ENCODE peak calls at places on chromosomes 13 and 19, in ten cellular contexts. U is CD8-positive, alpha-beta T cell; Y is fibroblast of the aortic adventitia; E is breast epithelium; X is SK-N-SH; C is upper lobe of right lung; N is bronchial epithelial cell; R is AG04449; Z is glutamatergic neuron; G is fibroblast of lung. A is an unnamed sample.

GRCh38 chr19:16016226-16017137 is 59.8 kb upstream of the TPM4 start:
- DNase-seq in X (peak), C (peak), U (no peak), N (no peak), Z (no peak), E (no peak), Y (no peak), G (no peak), R (no peak), A (no peak)

GRCh38 chr13:98778749-98779148 is 26.3 kb upstream of the SLC15A1 start:
- DNase-seq in N (no peak), Z (no peak), Y (no peak), G (no peak), X (no peak), R (no peak), C (no peak), U (no peak), E (no peak), A (no peak)

GRCh38 chr13:90238433-90238832 is 1109.1 kb upstream of the MIR17HG start:
- DNase-seq in N (peak), Y (peak), Z (no peak), C (no peak), U (no peak), R (no peak), G (peak), X (no peak), E (no peak), A (no peak)

GRCh38 chr13:20186771-20187170 is 6.0 kb downstream of the GJB2 start:
- DNase-seq in N (no peak), Z (no peak), G (no peak), C (no peak), U (no peak), Y (no peak), R (no peak), X (no peak), E (no peak), A (no peak)

GRCh38 chr19:51226068-51226467 is 1.2 kb downstream of the CD33 start:
- DNase-seq in Y (no peak), C (no peak), U (no peak), X (no peak), E (no peak), Z (no peak), R (no peak), G (no peak), N (no peak), A (no peak)

GRCh38 chr13:105908581-105908980 is 626.9 kb downstream of the EFNB2 start:
- DNase-seq in X (no peak), E (no peak), N (no peak), G (no peak), R (no peak), C (no peak), Z (no peak), Y (no peak), U (no peak), A (no peak)

GRCh38 chr19:6587093-6587820 is 3.7 kb downstream of the CD70 start:
- DNase-seq in Z (peak), Y (peak), C (no peak), U (no peak), G (peak), R (no peak), E (no peak), X (no peak), N (no peak), A (no peak)

GRCh38 chr19:13094285-13094595 is 8.4 kb downstream of the LYL1 start:
- DNase-seq in C (no peak), G (no peak), R (no peak), Z (no peak), E (no peak), X (peak), Y (no peak), U (no peak), N (no peak), A (no peak)

GRCh38 chr19:53132231-53132991 is at the start of gene ZNF415:
- DNase-seq in N (peak), Z (peak), R (no peak), Y (peak), U (peak), G (peak), C (peak), X (peak), E (peak), A (peak)

GRCh38 chr13:34349091-34349722 is 531.3 kb downstream of the RFC3 start:
- DNase-seq in N (peak), Y (peak), R (peak), E (peak), Z (no peak), C (no peak), G (peak), X (no peak), U (no peak), A (peak)

GRCh38 chr13:24032674-24033073 is 127.8 kb upstream of the SPATA13 start:
- DNase-seq in E (no peak), Y (peak), X (no peak), R (no peak), C (no peak), U (no peak), N (no peak), Z (no peak), G (no peak), A (no peak)

GRCh38 chr13:30618186-30618937 is 642 bp downstream of the USPL1 start:
- DNase-seq in Z (peak), R (no peak), X (no peak), U (peak), N (peak), G (no peak), E (no peak), C (no peak), Y (no peak), A (no peak)

GRCh38 chr19:33278403-33279269 is 23.7 kb downstream of the CEBPA start:
- DNase-seq in C (no peak), X (no peak), R (no peak), U (no peak), Y (no peak), N (no peak), G (no peak), Z (no peak), E (no peak), A (no peak)

GRCh38 chr19:5205388-5205787 is 135.2 kb downstream of the PTPRS start:
- DNase-seq in R (no peak), Z (no peak), Y (no peak), E (no peak), U (no peak), G (no peak), N (no peak), X (no peak), C (no peak), A (no peak)

GRCh38 chr13:75492389-75492788 is 10.4 kb upstream of the TBC1D4 start:
- DNase-seq in U (no peak), Z (no peak), E (no peak), R (peak), C (no peak), N (no peak), X (no peak), Y (peak), G (peak), A (no peak)

GRCh38 chr13:101139076-101139475 is 277.2 kb downstream of the NALCN start:
- DNase-seq in X (no peak), E (no peak), U (no peak), N (no peak), G (no peak), Z (no peak), R (no peak), C (no peak), Y (no peak), A (no peak)

GRCh38 chr19:54045771-54046170 is 17.9 kb downstream of the VSTM1 start:
- DNase-seq in Z (no peak), N (no peak), C (no peak), X (no peak), Y (no peak), R (no peak), U (no peak), G (no peak), E (no peak), A (no peak)

GRCh38 chr13:74575729-74576125 is 441.5 kb upstream of the KLF12 start:
- DNase-seq in N (no peak), C (peak), Z (peak), G (peak), X (peak), R (no peak), Y (peak), E (no peak), U (peak), A (no peak)

GRCh38 chr19:5804516-5805464 is at the start of gene NRTN:
- DNase-seq in R (no peak), Y (no peak), E (no peak), X (peak), Z (peak), C (peak), G (no peak), N (no peak), U (peak), A (no peak)

GRCh38 chr13:43767351-43767901 is 19.3 kb downstream of the ENOX1 start:
- DNase-seq in X (peak), N (no peak), E (no peak), Y (peak), R (no peak), U (no peak), C (no peak), G (peak), Z (peak), A (no peak)

GRCh38 chr19:35792312-35792711 is 16.9 kb downstream of the ARHGAP33 start:
- DNase-seq in X (no peak), N (no peak), R (no peak), Z (no peak), C (no peak), G (no peak), Y (no peak), E (no peak), U (no peak), A (no peak)

GRCh38 chr19:35789978-35790944 is 14.9 kb downstream of the ARHGAP33 start:
- DNase-seq in X (no peak), G (no peak), U (no peak), E (no peak), N (no peak), C (no peak), Y (no peak), R (no peak), Z (no peak), A (no peak)

GRCh38 chr19:35791814-35792279 is 16.5 kb downstream of the ARHGAP33 start:
- DNase-seq in C (no peak), N (no peak), G (no peak), U (no peak), X (no peak), E (no peak), Z (no peak), R (no peak), Y (no peak), A (no peak)

GRCh38 chr19:35792888-35793287 is 17.5 kb downstream of the ARHGAP33 start:
- DNase-seq in G (no peak), Y (no peak), X (no peak), Z (no peak), C (no peak), R (no peak), E (no peak), N (no peak), U (no peak), A (no peak)

GRCh38 chr19:35790981-35791813 is 15.8 kb downstream of the ARHGAP33 start:
- DNase-seq in N (no peak), R (no peak), U (no peak), Y (no peak), C (peak), X (no peak), E (no peak), G (no peak), Z (no peak), A (no peak)
- TF ChIP-seq CTCF in N (no peak), R (no peak), U (no peak), Y (no peak), C (no peak), X (peak), E (no peak), G (no peak), Z (no peak), A (no peak)

GRCh38 chr19:29873801-29874575 is 62.2 kb downstream of the CCNE1 start:
- DNase-seq in Z (no peak), X (peak), C (no peak), Y (no peak), U (no peak), G (no peak), E (no peak), N (no peak), R (no peak), A (no peak)

GRCh38 chr19:29875931-29876330 is 64.1 kb downstream of the CCNE1 start:
- DNase-seq in X (no peak), N (no peak), U (no peak), G (no peak), Z (no peak), C (no peak), Y (no peak), R (no peak), E (no peak), A (no peak)

GRCh38 chr19:29873024-29873800 is 61.4 kb downstream of the CCNE1 start:
- DNase-seq in C (peak), N (no peak), X (peak), Z (peak), E (no peak), G (peak), R (no peak), U (peak), Y (no peak), A (no peak)

GRCh38 chr19:29871143-29871542 is 59.4 kb downstream of the CCNE1 start:
- DNase-seq in G (no peak), C (no peak), Z (no peak), Y (no peak), U (no peak), N (no peak), R (no peak), X (no peak), E (no peak), A (no peak)

GRCh38 chr19:29872224-29872731 is 60.5 kb downstream of the CCNE1 start:
- DNase-seq in C (peak), R (no peak), U (no peak), E (no peak), G (peak), N (peak), X (peak), Y (no peak), Z (peak), A (no peak)
- TF ChIP-seq CTCF in C (no peak), R (no peak), U (no peak), E (no peak), G (no peak), N (peak), X (no peak), Y (no peak), Z (no peak), A (no peak)

DNA sequence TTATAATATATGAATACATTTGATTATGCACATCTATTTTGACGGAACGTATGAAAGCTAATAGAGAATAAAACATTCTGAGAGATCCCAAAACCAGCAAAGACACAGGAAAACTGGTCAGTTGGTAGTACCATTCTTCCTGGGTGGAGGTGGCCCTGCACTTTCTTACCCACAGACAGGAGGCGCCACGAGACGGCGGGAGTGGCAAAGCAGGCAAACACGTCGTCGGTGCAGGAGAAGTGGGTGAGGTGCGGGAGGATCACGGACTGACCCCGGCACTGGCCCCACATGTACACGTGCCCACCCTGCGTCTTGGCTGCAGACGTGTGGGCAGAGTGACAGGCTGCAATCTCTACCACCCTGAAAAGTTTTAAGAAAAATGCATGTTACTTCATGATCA is 36.1 kb downstream of the RCBTB1 start:
- DNase-seq in Z (no peak), N (no peak), U (no peak), E (no peak), G (no peak), X (no peak), Y (no peak), C (no peak), R (no peak), A (no peak)
- TF ChIP-seq CTCF in Z (no peak), N (peak), U (no peak), E (no peak), G (no peak), X (peak), Y (peak), C (no peak), R (no peak), A (peak)

DNA sequence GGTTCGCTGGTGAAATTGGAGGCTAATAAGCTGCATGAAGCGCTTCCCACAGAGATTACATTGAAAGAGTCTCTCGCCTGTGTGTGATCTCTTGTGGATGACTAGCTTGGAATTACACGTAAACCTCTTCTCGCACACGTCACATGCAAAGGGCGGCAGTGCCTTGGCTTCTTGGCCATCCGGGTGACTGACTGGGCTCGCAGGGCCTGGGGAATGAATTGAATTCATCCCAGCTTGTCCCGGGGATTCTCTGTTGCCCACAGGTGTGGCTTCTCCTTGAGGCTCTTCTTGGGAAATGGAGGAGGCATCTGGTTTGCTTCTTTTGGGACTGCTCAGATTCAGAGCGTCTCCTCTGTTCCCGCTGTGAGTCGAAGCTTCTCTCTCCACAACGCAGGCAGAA is 19.8 kb downstream of the ZSCAN5C start:
- DNase-seq in N (no peak), R (no peak), X (no peak), C (no peak), Z (no peak), Y (no peak), E (no peak), G (no peak), U (no peak), A (no peak)
- TF ChIP-seq CTCF in N (no peak), R (no peak), X (no peak), C (no peak), Z (no peak), Y (no peak), E (no peak), G (no peak), U (no peak), A (no peak)

DNA sequence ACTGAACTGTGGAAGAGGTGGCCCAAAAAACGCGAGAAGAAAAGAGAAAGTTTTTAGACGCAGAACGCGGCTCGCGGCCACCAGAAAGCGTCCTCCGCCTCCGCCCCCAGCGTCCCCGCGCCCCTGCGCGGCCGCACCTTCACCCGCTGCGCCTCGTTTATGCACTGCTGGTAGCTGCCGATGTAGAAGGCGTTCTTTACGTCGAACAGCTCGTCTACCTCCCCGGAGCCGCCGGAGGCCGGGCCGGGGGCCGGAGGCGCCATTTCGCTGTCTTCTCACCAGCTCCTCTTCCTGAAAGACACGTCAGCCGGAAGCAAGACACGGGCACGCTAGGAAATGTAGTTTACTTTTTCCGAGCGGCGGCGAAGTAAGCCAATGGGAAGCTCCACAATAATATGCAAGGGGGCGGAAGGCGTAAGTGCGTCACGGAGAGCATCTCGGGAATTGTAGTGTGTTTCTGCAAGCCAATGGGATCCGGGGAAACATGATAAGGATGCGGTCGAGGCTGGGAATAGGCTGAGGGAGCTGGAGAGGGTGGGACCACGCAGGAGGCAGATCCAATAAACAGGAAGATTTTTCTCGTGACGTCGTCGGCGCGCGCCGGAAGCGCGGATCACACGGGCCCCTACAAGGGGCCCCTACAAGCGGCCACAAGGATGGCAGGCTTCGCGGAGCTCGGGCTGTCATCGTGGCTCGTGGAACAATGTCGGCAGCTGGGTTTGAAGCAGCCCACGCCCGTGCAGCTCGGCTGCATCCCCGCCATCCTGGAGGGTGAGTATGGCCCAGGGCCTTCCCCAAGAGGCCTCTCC is at the start of the genes COPE and DDX49:
- DNase-seq in N (peak), Y (peak), Z (peak), C (peak), X (peak), R (peak), E (peak), U (peak), G (peak), A (peak)
- TF ChIP-seq CTCF in N (no peak), Y (no peak), Z (no peak), C (no peak), X (no peak), R (no peak), E (no peak), U (no peak), G (no peak), A (no peak)

DNA sequence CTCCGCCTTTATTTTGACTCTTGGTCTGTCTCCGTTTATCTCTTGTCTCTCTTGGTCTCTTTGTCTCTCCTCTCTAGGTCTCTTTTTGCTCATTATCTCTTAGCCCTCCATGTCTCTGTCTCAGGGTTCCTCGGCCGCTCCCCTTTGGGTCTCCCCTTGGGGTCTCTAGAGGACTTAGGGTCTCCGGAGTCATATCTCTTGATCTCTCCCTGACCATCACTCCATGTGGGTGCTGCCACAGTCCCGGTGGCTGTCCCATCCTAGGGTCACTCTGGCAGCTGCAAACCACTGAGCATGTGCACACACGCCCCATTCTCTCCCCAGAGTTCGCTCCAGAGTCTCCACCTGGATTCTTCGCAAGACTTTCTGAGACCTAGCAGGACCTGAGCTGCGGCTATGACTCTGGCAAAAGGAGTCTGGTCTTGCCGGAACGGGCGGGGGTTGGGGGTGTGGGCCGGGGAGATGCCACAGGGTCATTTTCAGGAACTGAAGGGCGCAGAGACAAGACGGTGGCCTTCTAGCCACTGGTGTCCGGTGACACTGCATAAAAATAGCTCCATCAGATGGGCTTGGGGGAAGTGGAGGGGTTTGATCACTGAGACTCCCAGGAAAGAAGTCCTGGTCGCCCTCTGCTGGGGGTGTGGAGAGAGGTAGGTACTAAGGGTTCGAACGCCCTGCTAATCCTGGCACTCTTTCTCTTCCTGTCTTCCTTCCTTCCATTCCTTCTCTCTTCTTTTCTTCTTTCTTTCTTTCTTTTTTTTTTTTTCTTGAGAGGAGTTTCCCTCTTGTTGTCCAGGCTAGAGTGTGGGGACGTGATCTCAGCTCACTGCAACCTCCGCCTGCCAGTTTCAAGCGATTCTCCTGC is 1.2 kb upstream of the KCNA7 start:
- DNase-seq in N (no peak), C (no peak), R (no peak), X (peak), E (no peak), Z (peak), G (no peak), U (no peak), Y (no peak), A (no peak)
- TF ChIP-seq CTCF in N (peak), C (no peak), R (peak), X (peak), E (no peak), Z (no peak), G (peak), U (no peak), Y (peak), A (peak)

GRCh38 chr19:40403262-40403984 is 9.8 kb downstream of the PRX start:
- DNase-seq in C (peak), R (peak), G (peak), U (peak), Z (peak), E (peak), X (peak), Y (peak), N (peak), A (peak)
- TF ChIP-seq CTCF in C (no peak), R (no peak), G (no peak), U (no peak), Z (no peak), E (no peak), X (no peak), Y (no peak), N (peak), A (no peak)

GRCh38 chr13:26971990-26972888 is 199.4 kb downstream of the USP12 start:
- DNase-seq in Y (peak), G (peak), N (peak), R (no peak), U (no peak), Z (no peak), C (no peak), X (no peak), E (no peak), A (no peak)
- TF ChIP-seq CTCF in Y (peak), G (no peak), N (peak), R (peak), U (no peak), Z (no peak), C (peak), X (peak), E (no peak), A (peak)

DNA sequence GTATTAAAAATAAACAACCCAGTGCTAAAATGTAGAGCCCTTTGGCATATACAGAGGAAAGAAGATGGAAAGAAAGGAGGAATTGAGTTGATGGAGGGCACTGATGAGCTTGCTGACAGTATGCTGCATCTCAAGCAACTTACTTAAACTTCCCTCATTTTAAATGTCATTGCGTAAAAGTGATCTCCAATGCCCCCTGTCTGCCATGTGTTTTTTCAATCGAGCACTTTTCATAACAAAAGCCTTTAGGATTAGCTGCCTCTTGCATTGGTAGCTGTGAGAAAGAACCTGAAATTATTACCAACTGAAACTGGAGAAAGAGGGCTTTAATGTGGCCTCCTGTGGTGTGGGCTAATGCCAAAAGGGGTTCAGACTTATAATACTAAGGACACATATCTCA is 541.6 kb downstream of the SUCLA2 start:
- DNase-seq in U (no peak), Y (peak), C (no peak), G (peak), N (no peak), Z (no peak), X (peak), E (no peak), R (no peak), A (no peak)
- TF ChIP-seq CTCF in U (no peak), Y (peak), C (peak), G (peak), N (no peak), Z (no peak), X (peak), E (no peak), R (peak), A (peak)

A was measured in AG04450.